ENCODE peak calls at places on chromosomes 4 and X, in ten cellular contexts. K, Q, M, X, V, B, I, T, A and O are unnamed samples.
A peak's percentile ranks its signal among the peaks of the same experiment; 100 is the strongest.

GRCh38 chr4:6779667-6780565 is 2.6 kb upstream of the KIAA0232 start:
- DNase-seq in I (no peak), B (no peak), T (no peak), V (peak; percentile 72), A (peak; percentile 36), Q (no peak), K (no peak), M (no peak), X (peak; percentile 50), O (peak; percentile 23)

GRCh38 chr4:155530857-155531256 is 135.8 kb upstream of the GUCY1A1 start:
- DNase-seq in X (no peak), I (no peak), V (no peak), A (no peak), M (no peak), K (no peak), B (no peak), Q (no peak), T (no peak), O (no peak)

GRCh38 chrX:21373637-21374162 is 518 bp upstream of the CNKSR2 start:
- DNase-seq in I (no peak), Q (no peak), M (peak; percentile 8), A (no peak), B (peak; percentile 19), X (no peak), K (peak; percentile 5), T (no peak), V (peak; percentile 11), O (no peak)

GRCh38 chrX:22634751-22635150 is 362.0 kb downstream of the CBLL2 start:
- DNase-seq in T (no peak), A (no peak), V (no peak), B (no peak), K (no peak), I (no peak), X (peak; percentile 20), Q (no peak), M (no peak), O (no peak)

GRCh38 chr4:7802093-7802726 is 137.5 kb downstream of the AFAP1 start:
- DNase-seq in T (peak; percentile 91), K (peak; percentile 74), X (peak; percentile 89), Q (peak; percentile 62), I (peak; percentile 55), A (peak; percentile 82), B (peak; percentile 79), M (peak; percentile 67), V (peak; percentile 51), O (peak; percentile 70)

GRCh38 chr4:158371158-158371557 is 150.5 kb upstream of the RXFP1 start:
- DNase-seq in I (no peak), T (no peak), Q (no peak), B (no peak), V (no peak), K (no peak), X (peak; percentile 75), A (no peak), M (no peak), O (no peak)

GRCh38 chrX:57227691-57228090 is 58.8 kb upstream of the FAAH2 start:
- DNase-seq in B (peak; percentile 2), I (no peak), K (no peak), Q (no peak), X (no peak), V (no peak), M (no peak), A (no peak), T (peak; percentile 17), O (no peak)

GRCh38 chr4:73836373-73837269 is at the start of gene CXCL6:
- DNase-seq in K (no peak), B (no peak), I (no peak), M (no peak), T (peak; percentile 67), Q (no peak), X (peak; percentile 70), A (no peak), V (no peak), O (no peak)

GRCh38 chr4:185381794-185382193 is 13.9 kb downstream of the LRP2BP start:
- DNase-seq in A (no peak), I (no peak), T (no peak), M (no peak), V (no peak), K (no peak), Q (no peak), X (peak; percentile 45), B (no peak), O (no peak)

GRCh38 chr4:154854362-154854761 is 73.3 kb downstream of the RBM46 start:
- DNase-seq in M (no peak), B (no peak), Q (no peak), I (no peak), A (no peak), K (no peak), X (peak; percentile 52), V (no peak), T (no peak), O (no peak)